ENCODE peak calls at places on chromosome 18, in six cellular contexts. L is right lobe of liver, K is HS-5, O is HCEC 1CT, F is WTC11, U is MCF 10A. R is an unnamed sample.

GRCh38 chr18:79750980-79751571 is 46.7 kb upstream of the KCNG2 start:
- DNase-seq in L (peak), K (no peak), F (no peak), O (no peak), U (no peak), R (no peak)

GRCh38 chr18:58549814-58550339 is 79.0 kb downstream of the ALPK2 start:
- DNase-seq in F (no peak), K (no peak), O (no peak), L (no peak), U (no peak), R (no peak)

GRCh38 chr18:55323051-55323994 is 264.7 kb downstream of the TCF4 start:
- DNase-seq in K (no peak), U (no peak), F (no peak), L (no peak), O (peak), R (no peak)

GRCh38 chr18:79405781-79406575 is 10.2 kb downstream of the NFATC1 start:
- DNase-seq in L (no peak), O (no peak), F (no peak), U (no peak), K (no peak), R (peak)

GRCh38 chr18:14976736-14977430 is 228.9 kb downstream of the ANKRD30B start:
- DNase-seq in O (no peak), K (peak), L (no peak), U (peak), F (no peak), R (no peak)

GRCh38 chr18:48818329-48819254 is 132.2 kb downstream of the SMAD7 start:
- DNase-seq in L (peak), K (no peak), O (no peak), F (peak), U (no peak), R (no peak)

GRCh38 chr18:75210274-75211001 is at the start of gene TSHZ1:
- DNase-seq in K (peak), L (peak), O (peak), F (no peak), U (peak), R (peak)

GRCh38 chr18:27785815-27786537 is 391.0 kb downstream of the CDH2 start:
- DNase-seq in F (no peak), O (no peak), K (no peak), L (no peak), U (no peak), R (no peak)

GRCh38 chr18:31015715-31016459 is 26.7 kb downstream of the DSC3 start:
- DNase-seq in L (no peak), U (no peak), F (no peak), K (no peak), O (no peak), R (no peak)

GRCh38 chr18:75161629-75162028 is 47.3 kb downstream of the PTGR3 start:
- DNase-seq in U (peak), O (no peak), L (peak), F (no peak), K (peak), R (no peak)

GRCh38 chr18:45638544-45638943 is 23.3 kb downstream of the SLC14A2 start:
- DNase-seq in L (no peak), U (no peak), F (no peak), K (no peak), O (no peak), R (no peak)

R was measured in activated T-helper 1 cell treated with anti-CD3 and anti-CD28 coated beads, Interleukin-12 subunit alpha, Interleukin-12 subunit beta, Interleukin-2, Interleukin-4 antibody, amounts not matched to agents 30 ng/mL and 10 ng/mL and 1 ng/mL, durations not matched to agents 14 hours and 24 hours and 36 hours.